ENCODE peak calls at places on chromosomes 6 and 20, in five cellular contexts. Z is sigmoid colon, N is A549, L is Peyer's patch, J is uterus. M is an unnamed sample.

GRCh38 chr6:837380-837779 is 144.4 kb upstream of the EXOC2 start:
- DNase-seq in L (no peak), Z (no peak), J (no peak), N (peak), M (no peak)

GRCh38 chr6:132530293-132530974 is 7.6 kb upstream of the TAAR9 start:
- DNase-seq in N (peak), Z (peak), L (peak), J (peak), M (no peak)

GRCh38 chr6:15853259-15853658 is 190.4 kb upstream of the DTNBP1 start:
- DNase-seq in N (no peak), L (no peak), Z (no peak), J (no peak), M (no peak)

GRCh38 chr6:101907356-101908217 is 514.1 kb downstream of the GRIK2 start:
- DNase-seq in J (no peak), L (no peak), N (peak), Z (no peak), M (no peak)

GRCh38 chr6:64932486-64932885 is 774.5 kb downstream of the EYS start:
- DNase-seq in J (no peak), L (no peak), Z (no peak), N (no peak), M (no peak)

GRCh38 chr20:542777-543368 is 717 bp downstream of the CSNK2A1 start:
- DNase-seq in J (no peak), Z (no peak), N (peak), L (peak), M (peak)

GRCh38 chr6:110366241-110366640 is 8.1 kb upstream of the METTL24 start:
- DNase-seq in J (no peak), N (no peak), L (no peak), Z (no peak), M (no peak)

GRCh38 chr6:29887330-29887818 is 55.0 kb upstream of the HLA-A start:
- DNase-seq in N (no peak), L (no peak), Z (peak), J (peak), M (no peak)

GRCh38 chr20:7742479-7742878 is 197.8 kb downstream of the HAO1 start:
- DNase-seq in N (peak), J (no peak), L (no peak), Z (no peak), M (no peak)

GRCh38 chr20:47070176-47070575 is 175.5 kb downstream of the EYA2 start:
- DNase-seq in L (no peak), Z (no peak), N (no peak), J (no peak), M (no peak)

GRCh38 chr6:20916081-20916480 is 381.8 kb downstream of the CDKAL1 start:
- DNase-seq in L (no peak), J (no peak), N (no peak), Z (no peak), M (no peak)

GRCh38 chr6:100350139-100350538 is 114.6 kb downstream of the SIM1 start:
- DNase-seq in J (no peak), Z (no peak), N (no peak), L (no peak), M (no peak)

GRCh38 chr6:73803562-73804221 is 107.7 kb downstream of the CD109 start:
- DNase-seq in N (peak), Z (no peak), L (no peak), J (peak), M (no peak)

DNA sequence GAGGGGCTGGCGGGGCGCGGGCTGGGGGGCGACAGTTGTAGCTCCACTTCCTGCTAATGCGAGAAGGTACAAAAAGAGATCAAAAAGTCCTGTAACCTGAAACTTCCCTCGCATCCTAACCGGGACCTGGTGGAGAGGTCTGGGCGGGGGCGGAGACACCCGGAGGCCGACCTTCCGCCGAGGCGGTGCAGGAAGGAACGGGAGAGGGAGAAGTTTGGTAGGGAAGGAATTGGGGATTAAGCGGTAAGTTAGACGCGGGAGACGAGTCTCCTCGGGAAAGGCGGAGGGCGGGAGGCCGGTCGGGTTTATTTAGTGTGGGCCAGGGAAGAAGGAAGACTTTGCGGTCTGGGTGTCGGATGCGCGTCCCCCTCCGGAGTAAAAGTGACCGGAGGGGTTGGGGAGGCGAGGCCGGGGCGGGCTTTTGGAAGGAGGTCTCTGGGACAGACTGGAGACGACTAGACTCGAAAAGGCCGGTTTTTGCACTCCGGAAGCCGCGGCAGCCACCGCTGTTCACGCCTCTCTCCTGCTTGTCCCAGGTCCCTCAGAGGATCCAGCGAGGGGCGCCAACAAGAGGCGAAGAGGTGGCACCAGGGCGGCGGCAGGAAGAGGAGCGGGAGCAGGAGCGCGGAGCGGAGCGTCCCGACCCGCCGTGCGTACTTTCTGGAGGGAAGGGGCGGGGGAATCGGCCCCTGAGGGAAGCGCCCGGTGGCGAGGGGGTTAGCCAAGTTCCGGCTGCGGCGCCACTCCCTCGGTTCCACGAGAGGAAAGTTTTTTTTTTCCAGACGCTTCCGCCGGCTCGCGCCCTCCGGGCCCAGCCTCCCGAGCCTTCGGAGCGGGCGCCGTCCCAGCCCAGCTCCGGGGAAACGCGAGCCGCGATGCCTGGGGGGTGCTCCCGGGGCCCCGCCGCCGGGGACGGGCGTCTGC is 732 bp downstream of the TPBG start:
- DNase-seq in J (peak), N (peak), Z (peak), L (no peak), M (peak)
- TF ChIP-seq POLR2A in J (no peak), N (no peak), Z (no peak), L (no peak), M (no peak)

DNA sequence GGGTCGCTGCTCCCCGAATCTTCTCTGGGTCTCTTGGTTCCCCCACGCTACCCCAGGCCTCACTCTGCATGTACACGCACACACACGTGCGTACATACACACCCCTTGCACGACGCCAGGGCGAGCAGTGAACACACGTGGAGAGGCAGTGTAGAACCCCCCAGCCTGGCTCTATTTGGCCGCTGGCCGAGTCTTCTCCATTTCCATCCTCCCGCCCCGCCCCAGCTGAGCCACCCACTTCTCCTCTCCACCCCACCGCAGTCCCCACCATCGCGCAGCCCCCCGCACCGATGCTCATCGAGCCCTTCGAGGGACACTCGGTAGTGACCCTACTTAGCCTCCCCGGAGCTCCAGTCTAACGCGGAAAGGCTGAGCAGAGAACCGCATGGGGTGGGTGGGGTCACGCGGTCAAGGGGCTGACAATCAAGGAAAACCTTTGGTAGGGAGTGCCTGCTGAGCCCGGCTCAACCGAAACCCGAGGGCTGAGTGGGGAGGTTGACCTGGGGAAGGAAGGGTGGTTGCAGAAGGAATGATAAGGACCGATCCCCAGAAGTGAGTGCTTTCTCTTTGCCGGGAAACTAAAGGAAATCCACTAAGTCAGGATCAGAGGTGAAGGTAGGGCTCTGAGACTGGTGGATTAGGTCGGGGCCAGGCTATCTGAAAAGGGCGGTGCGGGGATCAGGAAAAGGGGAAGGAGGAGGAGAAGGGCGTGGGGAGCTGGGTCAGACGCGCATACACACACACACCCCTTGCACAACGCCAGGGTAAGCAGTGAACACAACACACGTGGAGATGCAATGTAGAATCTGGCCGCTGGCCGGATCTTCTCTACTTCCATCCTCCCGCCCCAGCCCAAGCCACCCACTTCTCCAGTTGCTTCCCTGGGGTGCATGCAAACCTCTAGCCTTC is 49.8 kb downstream of the CPXM1 start:
- DNase-seq in J (peak), L (no peak), N (peak), Z (peak), M (no peak)
- TF ChIP-seq POLR2A in J (no peak), L (no peak), N (no peak), Z (no peak), M (no peak)

GRCh38 chr6:33206027-33206863 is 1.8 kb downstream of the HSD17B8 start:
- DNase-seq in N (no peak), J (no peak), Z (no peak), L (no peak), M (no peak)

GRCh38 chr6:33205172-33206026 is 944 bp downstream of the HSD17B8 start:
- DNase-seq in Z (peak), J (no peak), N (peak), L (no peak), M (peak)

GRCh38 chr6:33204165-33204414 is 365 bp upstream of the HSD17B8 start:
- DNase-seq in N (no peak), J (no peak), Z (no peak), L (no peak), M (no peak)

GRCh38 chr6:33203443-33204164 is 851 bp upstream of the HSD17B8 start:
- DNase-seq in Z (no peak), L (no peak), N (no peak), J (no peak), M (no peak)

DNA sequence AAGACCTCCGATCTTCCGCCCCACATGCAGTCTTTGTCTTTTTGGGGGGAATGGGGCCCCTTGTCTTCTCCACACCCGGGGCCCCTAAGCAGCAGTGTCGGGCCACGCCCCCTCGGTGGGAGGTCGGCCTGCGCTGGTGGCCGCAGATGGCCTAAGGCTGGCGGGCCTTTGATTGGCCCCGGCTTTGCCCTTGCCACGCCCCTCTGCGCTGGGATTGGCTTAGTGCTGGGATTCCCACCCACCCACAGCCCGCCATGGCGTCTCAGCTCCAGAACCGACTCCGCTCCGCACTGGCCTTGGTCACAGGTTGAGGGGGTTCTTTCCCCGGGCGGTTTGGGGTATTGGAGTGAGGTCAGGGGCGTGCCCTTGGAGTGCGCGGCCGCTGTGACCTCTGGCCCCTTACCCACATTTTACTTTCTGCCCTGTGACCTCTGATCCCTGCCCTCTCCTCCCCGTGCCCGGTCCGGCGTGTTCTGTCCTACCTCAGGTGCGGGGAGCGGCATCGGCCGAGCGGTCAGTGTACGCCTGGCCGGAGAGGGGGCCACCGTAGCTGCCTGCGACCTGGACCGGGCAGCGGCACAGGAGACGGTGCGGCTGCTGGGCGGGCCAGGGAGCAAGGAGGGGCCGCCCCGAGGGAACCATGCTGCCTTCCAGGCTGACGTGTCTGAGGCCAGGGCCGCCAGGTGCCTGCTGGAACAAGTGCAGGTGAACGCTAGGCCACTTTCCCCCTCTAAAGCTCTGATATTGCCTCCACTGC is at the start of gene HSD17B8:
- DNase-seq in Z (peak), J (peak), L (peak), N (peak), M (peak)
- TF ChIP-seq POLR2A in Z (peak), J (no peak), L (peak), N (peak), M (peak)

DNA sequence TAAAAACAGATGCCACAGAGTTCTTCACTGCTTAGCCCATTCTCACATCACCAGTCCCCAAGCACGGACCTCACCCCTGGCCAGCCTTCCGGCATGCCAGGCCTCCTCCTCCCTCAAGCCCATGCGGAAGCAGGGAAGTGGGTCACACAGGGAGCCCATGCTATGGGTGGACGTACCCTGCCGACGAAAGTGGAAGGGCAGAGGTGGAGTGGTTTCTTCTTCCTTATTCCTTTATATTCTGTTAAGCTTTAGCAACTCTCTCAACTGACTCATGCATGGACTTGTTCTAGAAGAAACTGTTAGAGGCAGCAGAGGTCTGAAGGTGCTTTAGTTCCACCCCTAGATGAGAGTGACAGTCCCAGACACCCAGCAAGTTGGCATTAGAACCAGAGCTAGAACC is 118.6 kb downstream of the LY86 start:
- DNase-seq in N (no peak), L (no peak), J (no peak), Z (no peak), M (no peak)
- TF ChIP-seq POLR2A in N (no peak), L (no peak), J (no peak), Z (no peak), M (no peak)

GRCh38 chr20:43514062-43514971 is 6.8 kb downstream of the L3MBTL1 start:
- DNase-seq in J (peak), Z (peak), L (peak), N (no peak), M (peak)
- TF ChIP-seq POLR2A in J (no peak), Z (no peak), L (peak), N (no peak), M (peak)

GRCh38 chr6:145733207-145733606 is 2.1 kb downstream of the EPM2A start:
- DNase-seq in J (no peak), N (no peak), L (no peak), Z (no peak), M (no peak)

GRCh38 chr6:145732788-145733187 is 2.5 kb downstream of the EPM2A start:
- DNase-seq in Z (no peak), J (no peak), L (no peak), N (no peak), M (no peak)

GRCh38 chr6:145733770-145734169 is 1.6 kb downstream of the EPM2A start:
- DNase-seq in N (no peak), L (no peak), Z (no peak), J (no peak), M (no peak)

GRCh38 chr6:145735356-145736165 is at the start of gene EPM2A:
- DNase-seq in L (peak), Z (peak), N (peak), J (peak), M (peak)

DNA sequence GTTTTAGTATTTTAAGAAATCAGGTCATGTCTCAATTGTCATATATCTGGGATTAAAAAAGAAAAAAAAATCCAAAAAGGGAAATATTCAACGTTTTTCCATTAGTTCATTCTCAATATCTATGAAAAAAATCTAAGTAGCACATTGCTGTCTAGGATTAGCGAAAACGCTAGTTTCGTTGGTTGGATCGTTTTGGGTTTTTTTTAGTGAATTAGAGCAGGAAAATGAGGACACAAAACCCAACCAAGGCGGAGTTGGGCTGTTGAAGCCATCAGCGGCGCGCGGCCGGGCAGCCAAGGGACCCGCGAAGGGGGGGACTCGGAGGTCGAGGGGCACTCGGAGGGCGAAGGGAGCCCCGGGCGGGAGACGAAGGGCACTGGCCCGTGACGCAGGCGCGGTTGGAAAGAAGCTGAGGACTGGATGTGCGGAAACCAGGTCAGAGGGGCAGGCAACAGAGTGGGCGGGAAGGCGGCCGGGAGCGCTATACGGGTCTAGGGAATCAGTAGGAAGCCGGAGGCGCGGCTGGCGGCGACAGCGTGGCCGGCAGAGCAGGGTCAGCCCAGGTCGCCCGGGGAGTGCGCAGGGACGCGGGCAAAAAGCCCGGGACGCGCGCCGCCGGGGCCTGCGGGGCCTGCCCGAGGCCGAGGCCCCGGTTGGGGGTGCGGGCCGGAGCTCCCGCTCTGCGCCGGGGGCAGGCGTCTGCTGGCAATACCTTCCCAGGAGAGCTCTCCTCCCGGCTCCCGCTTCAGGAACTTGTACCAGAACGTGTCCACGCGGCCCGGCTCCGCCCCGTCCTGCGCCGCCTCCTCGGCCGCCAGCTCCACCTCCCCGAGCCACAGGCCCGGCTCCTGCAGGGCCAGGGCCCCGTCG is 599 bp downstream of the EPM2A start:
- DNase-seq in Z (peak), N (peak), L (peak), J (peak), M (peak)
- TF ChIP-seq POLR2A in Z (peak), N (peak), L (peak), J (peak), M (peak)

GRCh38 chr6:91198588-91199255 is 611.9 kb upstream of the MAP3K7 start:
- DNase-seq in L (no peak), N (no peak), J (no peak), Z (no peak), M (no peak)

GRCh38 chr6:91193446-91193845 is 606.6 kb upstream of the MAP3K7 start:
- DNase-seq in N (no peak), J (no peak), L (no peak), Z (no peak), M (no peak)
- TF ChIP-seq POLR2A in N (no peak), J (no peak), L (no peak), Z (no peak), M (no peak)

GRCh38 chr6:7590918-7591302 is 912 bp downstream of the SNRNP48 start:
- DNase-seq in J (no peak), Z (no peak), N (no peak), L (no peak), M (no peak)

GRCh38 chr6:7587631-7588100 is 2.3 kb upstream of the SNRNP48 start:
- DNase-seq in J (no peak), N (no peak), L (no peak), Z (no peak), M (no peak)

GRCh38 chr6:7591770-7592169 is 1.8 kb downstream of the SNRNP48 start:
- DNase-seq in N (no peak), L (no peak), Z (no peak), J (no peak), M (no peak)

GRCh38 chr6:7589221-7589620 is 777 bp upstream of the SNRNP48 start:
- DNase-seq in Z (no peak), L (no peak), J (no peak), N (no peak), M (no peak)

GRCh38 chr6:7589949-7590917 is at the start of gene SNRNP48:
- DNase-seq in L (peak), N (peak), Z (peak), J (peak), M (peak)
- TF ChIP-seq POLR2A in L (peak), N (peak), Z (peak), J (peak), M (peak)

M was measured in GM12892.